ENCODE peak calls at places on chromosomes 4 and X, in nine cellular contexts. U, J, D, G, L, I, R, E and F are unnamed samples.

GRCh38 chr4:8771258-8771590 is 100.4 kb downstream of the HMX1 start:
- DNase-seq in R (no peak), U (no peak), J (no peak), G (no peak), E (no peak), I (no peak), D (no peak), L (peak), F (no peak)

GRCh38 chrX:16870095-16870860 is at the start of gene RBBP7:
- DNase-seq in R (peak), I (peak), G (peak), D (peak), J (peak), U (peak), L (peak), E (peak), F (peak)

GRCh38 chrX:34332336-34332735 is 200.2 kb upstream of the FAM47A start:
- DNase-seq in J (no peak), G (no peak), U (no peak), E (no peak), R (no peak), L (peak), D (no peak), I (no peak), F (no peak)

GRCh38 chr4:182938213-182938645 is 21.0 kb upstream of the DCTD start:
- DNase-seq in L (peak), R (peak), D (no peak), J (peak), U (peak), I (peak), G (peak), E (peak), F (no peak)

GRCh38 chr4:80215449-80216052 is 18.2 kb downstream of the PRDM8 start:
- DNase-seq in I (no peak), J (peak), G (peak), E (no peak), D (no peak), U (no peak), L (peak), R (peak), F (no peak)

GRCh38 chrX:150621652-150622051 is 53.2 kb downstream of the MTM1 start:
- DNase-seq in J (no peak), I (no peak), D (no peak), U (no peak), L (no peak), R (no peak), E (no peak), G (no peak), F (no peak)

GRCh38 chr4:14387647-14388046 is 614.6 kb upstream of the CPEB2 start:
- DNase-seq in L (no peak), D (no peak), I (no peak), U (no peak), R (no peak), G (no peak), E (no peak), J (no peak), F (no peak)

GRCh38 chr4:144449623-144450022 is 196.3 kb upstream of the HHIP start:
- DNase-seq in G (no peak), J (no peak), D (no peak), L (no peak), R (peak), I (no peak), U (no peak), E (peak), F (no peak)

GRCh38 chr4:9735515-9735914 is 45.9 kb upstream of the DRD5 start:
- DNase-seq in U (no peak), D (no peak), E (no peak), R (no peak), L (peak), J (no peak), G (no peak), I (no peak), F (no peak)

GRCh38 chr4:4419896-4420295 is 33.0 kb downstream of the NSG1 start:
- DNase-seq in R (no peak), J (no peak), I (no peak), D (no peak), G (no peak), L (no peak), E (no peak), U (no peak), F (no peak)

GRCh38 chrX:49878834-49879655 is at the start of gene USP27X:
- DNase-seq in L (peak), U (peak), R (peak), J (peak), D (peak), G (peak), I (peak), E (peak), F (no peak)

GRCh38 chr4:138178566-138178965 is 63.6 kb downstream of the SLC7A11 start:
- DNase-seq in J (no peak), I (no peak), R (peak), G (no peak), D (no peak), U (no peak), L (no peak), E (no peak), F (no peak)

GRCh38 chrX:1419545-1420355 is 27.8 kb upstream of the SLC25A6 start:
- DNase-seq in R (no peak), E (no peak), U (no peak), J (no peak), I (no peak), G (no peak), D (no peak), L (no peak), F (no peak)

GRCh38 chr4:79181190-79181589 is 144.7 kb downstream of the NAA11 start:
- DNase-seq in U (no peak), G (no peak), E (no peak), D (no peak), J (no peak), R (no peak), I (no peak), L (no peak), F (no peak)

GRCh38 chr4:88275949-88276515 is 8.3 kb downstream of the PPM1K start:
- DNase-seq in D (no peak), U (no peak), I (no peak), J (no peak), G (no peak), E (no peak), R (no peak), L (no peak), F (no peak)

GRCh38 chr4:157803441-157804168 is 369.2 kb downstream of the GASK1B start:
- DNase-seq in E (no peak), U (no peak), I (no peak), J (no peak), L (no peak), D (no peak), G (no peak), R (no peak), F (no peak)

DNA sequence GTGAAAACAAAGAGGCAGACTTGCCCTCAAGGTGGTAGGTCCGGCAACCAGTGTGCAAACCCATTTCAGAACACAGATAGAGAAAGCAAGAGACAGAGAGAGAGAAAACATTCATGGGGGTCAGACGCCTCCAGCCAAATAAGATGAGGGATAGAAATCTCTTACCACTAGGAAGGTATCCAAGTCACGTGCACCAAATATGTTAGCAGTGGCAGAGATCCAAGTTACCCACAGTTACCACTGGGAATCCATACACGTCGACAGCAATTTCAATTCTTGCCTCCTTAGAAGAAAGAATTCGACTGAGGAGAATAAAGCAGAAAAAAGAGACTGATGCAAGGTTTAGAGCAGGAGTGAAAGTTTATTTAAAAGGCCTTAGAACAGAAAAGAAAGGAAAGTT is 252.7 kb downstream of the NAP1L3 start:
- DNase-seq in I (no peak), D (no peak), J (no peak), L (no peak), U (no peak), E (no peak), R (peak), G (no peak), F (no peak)
- H3K27ac ChIP-seq in I (no peak), D (no peak), J (no peak), L (no peak), U (no peak), E (no peak), R (no peak), G (no peak), F (no peak)

DNA sequence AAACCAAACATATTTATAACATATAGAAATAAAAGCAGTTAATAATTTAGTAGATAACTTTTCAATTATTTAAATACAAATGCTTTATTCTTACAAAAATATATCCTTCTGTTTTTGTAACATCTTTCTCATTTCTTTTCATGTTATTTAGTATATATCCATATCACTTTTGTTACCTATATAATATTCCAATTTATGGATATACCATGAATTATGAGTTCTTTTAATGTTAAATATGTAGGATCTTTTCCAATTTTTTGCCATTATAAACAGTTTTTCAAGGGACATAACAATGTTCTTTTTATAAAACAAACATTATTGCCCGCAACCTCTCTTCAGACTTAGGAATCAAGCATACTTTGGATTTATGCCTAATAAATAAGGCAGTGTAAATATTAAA is 151.6 kb downstream of the PRDM5 start:
- DNase-seq in L (no peak), R (no peak), E (no peak), J (no peak), I (no peak), G (no peak), U (no peak), D (no peak), F (no peak)
- H3K27ac ChIP-seq in L (no peak), R (no peak), E (no peak), J (no peak), I (no peak), G (no peak), U (no peak), D (no peak), F (no peak)

GRCh38 chrX:2488621-2489285 is 12.0 kb downstream of the DHRSX start:
- DNase-seq in G (no peak), I (no peak), L (no peak), J (no peak), U (no peak), D (no peak), R (no peak), E (no peak), F (no peak)

GRCh38 chrX:2489446-2490445 is 11.0 kb downstream of the DHRSX start:
- DNase-seq in E (no peak), G (no peak), I (no peak), L (no peak), U (no peak), R (no peak), J (no peak), D (no peak), F (no peak)

GRCh38 chrX:2492536-2493218 is 8.1 kb downstream of the DHRSX start:
- DNase-seq in J (no peak), D (no peak), I (no peak), G (no peak), R (no peak), U (no peak), E (no peak), L (no peak), F (no peak)

GRCh38 chrX:2487366-2487765 is 13.4 kb downstream of the DHRSX start:
- DNase-seq in I (no peak), J (no peak), E (no peak), U (no peak), G (no peak), R (no peak), L (no peak), D (no peak), F (no peak)

GRCh38 chrX:2490634-2491033 is 10.1 kb downstream of the DHRSX start:
- DNase-seq in G (no peak), D (no peak), R (no peak), E (no peak), J (no peak), U (no peak), I (no peak), L (no peak), F (no peak)
- H3K27ac ChIP-seq in G (no peak), D (no peak), R (no peak), E (no peak), J (no peak), U (no peak), I (no peak), L (no peak), F (no peak)

GRCh38 chr4:151174784-151175183 is 75.4 kb downstream of the RPS3A start:
- DNase-seq in L (no peak), R (peak), J (no peak), I (no peak), E (no peak), D (no peak), U (no peak), G (no peak), F (no peak)
- H3K27ac ChIP-seq in L (no peak), R (no peak), J (no peak), I (no peak), E (no peak), D (no peak), U (peak), G (no peak), F (peak)

GRCh38 chr4:15506464-15506863 is 36.8 kb downstream of the CC2D2A start:
- DNase-seq in L (no peak), U (no peak), E (no peak), R (peak), I (no peak), G (no peak), D (no peak), J (no peak), F (no peak)
- H3K27ac ChIP-seq in L (no peak), U (no peak), E (no peak), R (no peak), I (no peak), G (no peak), D (no peak), J (no peak), F (no peak)

GRCh38 chr4:53682196-53682595 is 90.9 kb upstream of the LNX1 start:
- DNase-seq in L (no peak), U (no peak), R (peak), I (no peak), G (no peak), J (no peak), D (no peak), E (no peak), F (no peak)

GRCh38 chr4:53684448-53684847 is 93.2 kb upstream of the LNX1 start:
- DNase-seq in L (no peak), U (no peak), I (no peak), E (no peak), G (no peak), D (no peak), R (no peak), J (no peak), F (no peak)

GRCh38 chr4:53682908-53683307 is 91.6 kb upstream of the LNX1 start:
- DNase-seq in R (no peak), L (no peak), U (no peak), G (no peak), J (no peak), E (no peak), D (no peak), I (no peak), F (no peak)

GRCh38 chr4:53680168-53680567 is 88.9 kb upstream of the LNX1 start:
- DNase-seq in E (no peak), G (no peak), L (no peak), J (no peak), D (no peak), I (no peak), U (no peak), R (no peak), F (no peak)

DNA sequence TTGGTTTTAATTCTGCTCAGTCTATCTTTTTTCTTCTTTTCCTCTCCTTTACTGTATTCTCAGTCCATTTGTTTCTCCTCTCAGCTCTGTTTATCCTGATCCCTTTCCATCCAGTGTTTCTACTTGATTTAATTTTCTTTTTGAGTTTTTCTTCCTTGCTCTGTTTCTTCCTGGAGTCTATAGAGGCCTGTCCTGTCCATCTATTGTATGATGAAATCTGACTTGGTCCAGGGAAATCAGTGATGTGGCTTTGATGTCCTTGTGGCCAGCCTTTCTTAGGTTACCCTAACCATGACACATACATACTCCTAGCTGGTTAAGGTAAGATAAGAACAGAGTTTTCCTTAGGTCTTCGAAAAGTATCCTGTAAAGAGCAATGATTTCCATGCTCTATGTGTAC is 89.3 kb upstream of the LNX1 start:
- DNase-seq in J (no peak), L (no peak), G (no peak), D (no peak), E (no peak), I (no peak), U (no peak), R (no peak), F (no peak)
- H3K27ac ChIP-seq in J (no peak), L (no peak), G (no peak), D (no peak), E (no peak), I (no peak), U (no peak), R (no peak), F (no peak)